ENCODE peak calls at places on chromosomes 5 and 9, in eight cellular contexts. Z is aorta; T is AG09319; V is psoas muscle; R is left ventricle myocardium inferior; D is mucosa of gallbladder; B is stimulated activated CD4-positive, alpha-beta T cell treated with anti-CD3 and anti-CD28 coated beads, Interleukin-12 subunit alpha, Interleukin-12 subunit beta, amount 100 ng/mL, for 48 hours; U is Right ventricle myocardium superior. P is an unnamed sample.

GRCh38 chr5:97044057-97044456 is 98.4 kb downstream of the LIX1 start:
- DNase-seq in B (no peak), Z (no peak), V (no peak), R (peak), D (no peak), T (no peak), U (no peak), P (peak)

GRCh38 chr9:84781431-84781830 is 111.9 kb downstream of the NTRK2 start:
- DNase-seq in D (no peak), U (no peak), Z (no peak), R (no peak), V (no peak), B (no peak), T (no peak), P (peak)

GRCh38 chr9:33076031-33076359 is 479 bp downstream of the SMU1 start:
- DNase-seq in R (no peak), V (no peak), Z (no peak), T (no peak), B (no peak), U (no peak), D (no peak), P (no peak)

GRCh38 chr9:128546504-128546903 is 5.9 kb upstream of the SPTAN1 start:
- DNase-seq in U (no peak), R (no peak), D (no peak), T (no peak), B (no peak), V (no peak), Z (no peak), P (no peak)

GRCh38 chr9:113530942-113531341 is 67.4 kb downstream of the RGS3 start:
- DNase-seq in D (no peak), U (no peak), B (no peak), V (no peak), Z (no peak), R (no peak), T (no peak), P (no peak)

GRCh38 chr5:172665049-172665541 is 24.0 kb downstream of the NEURL1B start:
- DNase-seq in B (no peak), V (no peak), Z (peak), R (no peak), U (no peak), T (no peak), D (no peak), P (no peak)

GRCh38 chr9:134558124-134558805 is 83.3 kb upstream of the COL5A1 start:
- DNase-seq in V (peak), T (no peak), Z (peak), D (no peak), R (no peak), B (no peak), U (peak), P (no peak)

GRCh38 chr9:79480639-79481038 is 91.1 kb upstream of the TLE4 start:
- DNase-seq in U (no peak), Z (no peak), D (no peak), R (no peak), T (no peak), B (no peak), V (no peak), P (no peak)

GRCh38 chr5:26323794-26324193 is 714.6 kb downstream of the CDH9 start:
- DNase-seq in U (peak), D (no peak), B (no peak), T (no peak), V (peak), Z (peak), R (no peak), P (no peak)

GRCh38 chr5:39892708-39893107 is 467.9 kb upstream of the DAB2 start:
- DNase-seq in U (no peak), D (no peak), T (no peak), Z (no peak), R (no peak), V (no peak), B (no peak), P (peak)

GRCh38 chr5:88938488-88938887 is 55.5 kb upstream of the MEF2C start:
- DNase-seq in R (no peak), B (no peak), D (no peak), T (no peak), V (no peak), Z (no peak), U (no peak), P (no peak)

GRCh38 chr9:129164246-129164930 is 13.7 kb downstream of the IER5L start:
- DNase-seq in B (no peak), U (no peak), Z (no peak), D (peak), V (no peak), T (no peak), R (no peak), P (peak)

GRCh38 chr5:121915765-121916164 is 46.0 kb upstream of the SRFBP1 start:
- DNase-seq in D (no peak), V (no peak), U (no peak), R (no peak), B (no peak), T (no peak), Z (no peak), P (no peak)

GRCh38 chr5:116572375-116573278 is 2.0 kb downstream of the SEMA6A start:
- DNase-seq in V (peak), D (peak), T (no peak), R (peak), U (peak), Z (peak), B (no peak), P (no peak)

GRCh38 chr5:167961731-167962130 is 329.7 kb upstream of the WWC1 start:
- DNase-seq in B (no peak), D (no peak), V (no peak), U (no peak), T (no peak), R (no peak), Z (no peak), P (no peak)

GRCh38 chr5:156871212-156871611 is 21.1 kb downstream of the PPP1R2B start:
- DNase-seq in B (no peak), U (no peak), V (no peak), T (no peak), R (no peak), Z (no peak), D (no peak), P (no peak)

GRCh38 chr5:99901972-99902371 is 633.2 kb upstream of the FAM174A start:
- DNase-seq in B (no peak), V (no peak), T (no peak), Z (no peak), D (no peak), U (no peak), R (no peak), P (no peak)

GRCh38 chr5:1958211-1959010 is 75.7 kb upstream of the IRX4 start:
- DNase-seq in T (no peak), R (no peak), D (no peak), B (no peak), U (no peak), Z (no peak), V (no peak), P (no peak)

GRCh38 chr9:68530618-68531017 is 10.1 kb downstream of the TMEM252 start:
- DNase-seq in V (peak), R (peak), T (no peak), D (peak), Z (peak), B (no peak), U (peak), P (no peak)

GRCh38 chr5:7392401-7393024 is 3.4 kb upstream of the ADCY2 start:
- DNase-seq in V (no peak), Z (no peak), R (no peak), D (peak), U (no peak), T (peak), B (no peak), P (peak)